ENCODE peak calls at places on chromosomes 3 and 15, in ten cellular contexts. W is psoas muscle; V is IMR-90; C is right atrium auricular region; L is NCI-H1930; Y is stimulated activated CD8-positive, alpha-beta memory T cell treated with anti-CD3 and anti-CD28 coated beads, Interleukin-15, amount 100 ng/mL, for 4 hours; O is Caki2; Z is activated gamma-delta T cell treated with Interleukin-2 at 50 U/mL for 16 hours; N is amniotic stem cell; K is cardiac fibroblast. I is an unnamed sample.

GRCh38 chr3:47482411-47482810 is 6.7 kb upstream of the SCAP start:
- DNase-seq in N (no peak), V (no peak), Z (no peak), C (no peak), O (no peak), Y (no peak), W (no peak), L (no peak), K (no peak), I (no peak)

GRCh38 chr3:76436895-76437294 is 603.0 kb upstream of the ROBO2 start:
- DNase-seq in L (no peak), Y (no peak), O (no peak), K (no peak), Z (no peak), V (peak; percentile 79), W (no peak), C (no peak), N (no peak), I (no peak)

GRCh38 chr3:188468672-188469071 is 314.7 kb downstream of the LPP start:
- DNase-seq in Y (no peak), N (no peak), W (peak; percentile 83), Z (no peak), C (peak; percentile 89), V (no peak), O (peak; percentile 93), L (no peak), K (peak; percentile 40), I (peak; percentile 19)

GRCh38 chr3:76138921-76139320 is 353.6 kb upstream of the ZNF717 start:
- DNase-seq in W (no peak), O (no peak), N (no peak), V (peak; percentile 2), Z (no peak), C (no peak), Y (no peak), K (no peak), L (no peak), I (no peak)

GRCh38 chr3:71022552-71023335 is 560.8 kb downstream of the FOXP1 start:
- DNase-seq in L (no peak), Y (no peak), Z (no peak), O (no peak), V (peak; percentile 10), K (peak; percentile 25), C (no peak), N (no peak), W (no peak), I (no peak)

GRCh38 chr15:39951561-39951960 is 17.6 kb downstream of the EIF2AK4 start:
- DNase-seq in Y (no peak), C (no peak), W (no peak), K (no peak), N (no peak), O (no peak), Z (no peak), L (no peak), V (no peak), I (no peak)

GRCh38 chr3:192899540-192899982 is 18.1 kb downstream of the MB21D2 start:
- DNase-seq in V (peak; percentile 91), O (peak; percentile 66), N (no peak), Y (no peak), W (no peak), K (peak; percentile 64), C (no peak), L (no peak), Z (no peak), I (no peak)

GRCh38 chr15:48856947-48857346 is 21.0 kb upstream of the EID1 start:
- DNase-seq in C (no peak), V (peak; percentile 69), Y (no peak), N (no peak), K (peak; percentile 39), W (no peak), O (no peak), Z (no peak), L (no peak), I (no peak)

GRCh38 chr3:130854208-130854864 is 39.5 kb upstream of the ATP2C1 start:
- DNase-seq in N (no peak), L (no peak), Y (no peak), C (no peak), V (no peak), K (no peak), O (no peak), W (no peak), Z (no peak), I (no peak)

GRCh38 chr3:175340338-175341015 is 481.3 kb downstream of the NAALADL2 start:
- DNase-seq in N (no peak), L (no peak), W (no peak), V (no peak), Z (no peak), C (no peak), O (no peak), Y (no peak), K (no peak), I (no peak)

GRCh38 chr3:99579246-99579645 is 59.1 kb upstream of the COL8A1 start:
- DNase-seq in C (no peak), O (no peak), W (no peak), Z (no peak), K (peak; percentile 51), N (peak; percentile 41), Y (no peak), L (no peak), V (peak; percentile 87), I (peak; percentile 47)

GRCh38 chr3:43618142-43618541 is 3.7 kb downstream of the ANO10 start:
- DNase-seq in V (no peak), O (no peak), Z (no peak), L (no peak), C (no peak), Y (no peak), K (no peak), W (no peak), N (no peak), I (no peak)

GRCh38 chr15:64807051-64807749 is 18.2 kb downstream of the PIF1 start:
- DNase-seq in O (no peak), K (no peak), N (no peak), C (no peak), Y (no peak), W (no peak), L (no peak), Z (no peak), V (no peak), I (no peak)

GRCh38 chr3:148697311-148698189 is at the start of gene AGTR1:
- DNase-seq in Z (no peak), K (peak; percentile 30), W (peak; percentile 91), L (no peak), Y (no peak), V (peak; percentile 24), C (peak; percentile 75), N (no peak), O (peak; percentile 29), I (no peak)

GRCh38 chr15:92690370-92690769 is 34.8 kb upstream of the FAM174B start:
- DNase-seq in V (no peak), W (no peak), K (no peak), Y (no peak), Z (no peak), C (no peak), O (no peak), L (no peak), N (no peak), I (no peak)

GRCh38 chr15:87365221-87365620 is 891.3 kb downstream of the NTRK3 start:
- DNase-seq in Z (no peak), C (no peak), V (peak; percentile 69), W (no peak), O (peak; percentile 6), L (no peak), K (peak; percentile 74), Y (no peak), N (no peak), I (peak; percentile 34)

GRCh38 chr3:48503406-48504050 is 446 bp downstream of the SHISA5 start:
- DNase-seq in W (peak; percentile 72), L (no peak), V (peak; percentile 42), N (no peak), O (no peak), C (peak; percentile 86), K (peak; percentile 59), Y (no peak), Z (no peak), I (peak; percentile 12)

GRCh38 chr3:178236555-178237277 is 299.5 kb upstream of the KCNMB2 start:
- DNase-seq in O (no peak), Z (no peak), L (no peak), W (no peak), C (no peak), V (peak; percentile 28), K (peak; percentile 78), N (no peak), Y (no peak), I (no peak)

GRCh38 chr15:65110676-65111292 is 4.2 kb downstream of the UBAP1L start:
- DNase-seq in Z (no peak), C (peak; percentile 74), K (peak; percentile 80), W (no peak), L (no peak), V (peak; percentile 92), O (no peak), Y (no peak), N (no peak), I (no peak)

GRCh38 chr15:89002281-89002761 is 85.9 kb upstream of the ABHD2 start:
- DNase-seq in K (peak; percentile 76), O (peak; percentile 63), V (peak; percentile 90), L (no peak), C (no peak), Y (no peak), W (no peak), Z (no peak), N (no peak), I (no peak)

GRCh38 chr15:40567111-40567510 is 2.0 kb upstream of the RPUSD2 start:
- DNase-seq in O (peak; percentile 18), K (peak; percentile 25), Y (no peak), N (no peak), L (no peak), C (no peak), Z (no peak), V (no peak), W (no peak), I (no peak)

GRCh38 chr3:9211155-9211950 is 38.1 kb downstream of the SRGAP3 start:
- DNase-seq in K (peak; percentile 19), L (no peak), O (peak; percentile 21), Z (no peak), W (no peak), V (peak; percentile 31), C (no peak), Y (no peak), N (no peak), I (peak; percentile 25)

GRCh38 chr15:81723758-81724157 is 322.1 kb downstream of the MEX3B start:
- DNase-seq in N (no peak), W (no peak), V (no peak), O (no peak), K (no peak), L (no peak), Y (no peak), C (no peak), Z (no peak), I (no peak)

GRCh38 chr3:151814588-151814987 is 672 bp downstream of the AADAC start:
- DNase-seq in C (no peak), K (no peak), L (no peak), W (no peak), Z (no peak), Y (no peak), N (no peak), O (no peak), V (no peak), I (no peak)

GRCh38 chr3:126946387-126946786 is 36.5 kb upstream of the PLXNA1 start:
- DNase-seq in Y (no peak), Z (no peak), K (no peak), W (no peak), O (no peak), L (no peak), N (no peak), C (no peak), V (no peak), I (no peak)

GRCh38 chr15:70320077-70320830 is 222.5 kb upstream of the TLE3 start:
- DNase-seq in O (no peak), L (no peak), Z (no peak), C (no peak), W (no peak), Y (no peak), V (no peak), K (no peak), N (no peak), I (no peak)

GRCh38 chr3:64224826-64225606 is at the start of gene PRICKLE2:
- DNase-seq in K (peak; percentile 91), C (peak; percentile 94), O (peak; percentile 61), N (peak; percentile 63), W (peak; percentile 87), V (peak; percentile 96), L (no peak), Y (no peak), Z (no peak), I (peak; percentile 90)

GRCh38 chr3:159672728-159673471 is 315.7 kb upstream of the IL12A start:
- DNase-seq in K (no peak), V (no peak), Z (no peak), L (no peak), Y (no peak), W (no peak), O (peak; percentile 39), C (no peak), N (no peak), I (no peak)